ENCODE peak calls at places on chromosome 1, in four cellular contexts. J is ovary, I is M059J, S is NCI-H187. K is an unnamed sample.

GRCh38 chr1:11237364-11237755 is 25.0 kb downstream of the MTOR start:
- DNase-seq in S (no peak), I (no peak), J (peak), K (no peak)

GRCh38 chr1:168835153-168835648 is 106.2 kb upstream of the DPT start:
- DNase-seq in I (no peak), J (no peak), S (no peak), K (no peak)

GRCh38 chr1:62437273-62437945 is 560 bp downstream of the USP1 start:
- DNase-seq in S (no peak), J (no peak), I (peak), K (no peak)

GRCh38 chr1:114344656-114345055 is 166.3 kb downstream of the TRIM33 start:
- DNase-seq in I (no peak), J (no peak), S (no peak), K (no peak)

GRCh38 chr1:204623365-204623893 is 62.1 kb downstream of the LRRN2 start:
- DNase-seq in S (no peak), J (peak), I (peak), K (no peak)

GRCh38 chr1:155466617-155466972 is 96.0 kb downstream of the ASH1L start:
- DNase-seq in J (no peak), I (no peak), S (no peak), K (no peak)

GRCh38 chr1:36622741-36623648 is 140.3 kb upstream of the CSF3R start:
- DNase-seq in S (no peak), J (no peak), I (no peak), K (no peak)

GRCh38 chr1:44557756-44558155 is 116.5 kb downstream of the TMEM53 start:
- DNase-seq in I (peak), S (no peak), J (no peak), K (no peak)

K was measured in NCI-H1436 treated with DMSO at 0.1 percent for 48 hours.